ENCODE peak calls at places on chromosome 16, in nine cellular contexts. J is upper lobe of right lung, P is astrocyte of the spinal cord, B is dorsolateral prefrontal cortex, Y is A549, G is left ventricle myocardium inferior, A is AG04450, L is kidney, H is cardiac muscle cell. F is an unnamed sample.

GRCh38 chr16:67185003-67185865 is 1.5 kb upstream of the MATCAP1 start:
- DNase-seq in J (peak; percentile 96), P (peak; percentile 89), B (peak; percentile 81), Y (peak; percentile 91), G (peak; percentile 93), A (peak; percentile 79), L (peak; percentile 97), H (peak; percentile 95), F (peak; percentile 93)

GRCh38 chr16:2853531-2854073 is 4.4 kb downstream of the PRSS22 start:
- DNase-seq in J (no peak), P (no peak), B (no peak), Y (no peak), G (no peak), A (no peak), L (no peak), H (no peak), F (no peak)

GRCh38 chr16:23837553-23838308 is 1.9 kb downstream of the PRKCB start:
- DNase-seq in J (no peak), P (no peak), B (no peak), Y (no peak), G (no peak), A (no peak), L (no peak), H (no peak), F (no peak)

GRCh38 chr16:51382215-51382614 is 231.1 kb upstream of the SALL1 start:
- DNase-seq in J (no peak), P (no peak), B (no peak), Y (no peak), G (no peak), A (no peak), L (no peak), H (no peak), F (no peak)

GRCh38 chr16:10039220-10040096 is 142.8 kb downstream of the GRIN2A start:
- DNase-seq in J (no peak), P (peak; percentile 23), B (peak; percentile 57), Y (peak; percentile 38), G (no peak), A (no peak), L (peak; percentile 72), H (peak; percentile 1), F (no peak)

GRCh38 chr16:88773812-88774291 is 11.2 kb downstream of the PIEZO1 start:
- DNase-seq in J (peak; percentile 88), P (peak; percentile 62), B (no peak), Y (no peak), G (peak; percentile 75), A (no peak), L (no peak), H (peak; percentile 42), F (peak; percentile 77)

GRCh38 chr16:1979271-1980025 is 1.8 kb downstream of the NOXO1 start:
- DNase-seq in J (peak; percentile 95), P (no peak), B (no peak), Y (no peak), G (no peak), A (no peak), L (peak; percentile 86), H (peak; percentile 37), F (peak; percentile 29)

GRCh38 chr16:383326-384020 is 1.7 kb upstream of the PGAP6 start:
- DNase-seq in J (no peak), P (no peak), B (no peak), Y (no peak), G (no peak), A (no peak), L (peak; percentile 92), H (no peak), F (no peak)

GRCh38 chr16:88785106-88785924 is at the start of gene PIEZO1:
- DNase-seq in J (peak; percentile 92), P (no peak), B (peak; percentile 58), Y (peak; percentile 70), G (peak; percentile 70), A (no peak), L (peak; percentile 92), H (peak; percentile 70), F (peak; percentile 70)

GRCh38 chr16:24834459-24835335 is 11.1 kb upstream of the SLC5A11 start:
- DNase-seq in J (no peak), P (peak; percentile 41), B (no peak), Y (peak; percentile 76), G (no peak), A (no peak), L (no peak), H (peak; percentile 53), F (peak; percentile 63)

GRCh38 chr16:17755158-17755557 is 284.4 kb upstream of the XYLT1 start:
- DNase-seq in J (no peak), P (no peak), B (no peak), Y (no peak), G (no peak), A (no peak), L (no peak), H (no peak), F (no peak)

GRCh38 chr16:88853336-88853941 is 3.3 kb downstream of the GALNS start:
- DNase-seq in J (peak; percentile 72), P (no peak), B (no peak), Y (no peak), G (no peak), A (no peak), L (no peak), H (no peak), F (no peak)

GRCh38 chr16:49282690-49283375 is 1.2 kb upstream of the CBLN1 start:
- DNase-seq in J (no peak), P (no peak), B (no peak), Y (no peak), G (no peak), A (no peak), L (no peak), H (no peak), F (no peak)
- H3K4me3 ChIP-seq in J (peak overlapping the region; percentile 40), P (no peak overlapping the region), B (peak overlapping the region; percentile 82), Y (peak overlapping the region; percentile 57), G (peak overlapping the region; percentile 67), A (no peak overlapping the region), L (no peak overlapping the region), H (peak overlapping the region; percentile 59), F (no peak overlapping the region)

DNA sequence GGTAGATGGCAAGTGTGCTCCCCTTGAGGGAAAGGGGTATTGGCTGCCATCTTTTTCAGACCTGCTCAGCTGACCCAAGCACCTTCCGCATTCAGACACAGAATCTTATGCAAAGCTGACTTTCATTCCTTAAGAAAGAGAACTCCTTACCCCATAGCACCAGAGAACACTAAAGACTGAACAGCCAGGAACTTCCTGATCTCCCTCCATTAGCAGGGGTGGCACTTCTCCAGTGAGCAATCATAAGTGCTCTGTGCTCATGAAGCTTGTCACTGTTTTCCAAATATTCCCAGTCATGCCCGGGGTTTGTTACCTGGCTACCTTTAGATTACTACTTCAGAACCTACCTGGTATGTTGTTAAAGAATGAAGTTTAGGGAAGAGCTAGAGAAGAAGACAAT is 11.9 kb downstream of the HSD17B2 start:
- DNase-seq in J (no peak), P (no peak), B (no peak), Y (no peak), G (no peak), A (no peak), L (no peak), H (no peak), F (no peak)
- H3K4me3 ChIP-seq in J (no peak overlapping the region), P (no peak overlapping the region), B (no peak overlapping the region), Y (no peak overlapping the region), G (no peak overlapping the region), A (no peak overlapping the region), L (no peak overlapping the region), H (no peak overlapping the region), F (no peak overlapping the region)

DNA sequence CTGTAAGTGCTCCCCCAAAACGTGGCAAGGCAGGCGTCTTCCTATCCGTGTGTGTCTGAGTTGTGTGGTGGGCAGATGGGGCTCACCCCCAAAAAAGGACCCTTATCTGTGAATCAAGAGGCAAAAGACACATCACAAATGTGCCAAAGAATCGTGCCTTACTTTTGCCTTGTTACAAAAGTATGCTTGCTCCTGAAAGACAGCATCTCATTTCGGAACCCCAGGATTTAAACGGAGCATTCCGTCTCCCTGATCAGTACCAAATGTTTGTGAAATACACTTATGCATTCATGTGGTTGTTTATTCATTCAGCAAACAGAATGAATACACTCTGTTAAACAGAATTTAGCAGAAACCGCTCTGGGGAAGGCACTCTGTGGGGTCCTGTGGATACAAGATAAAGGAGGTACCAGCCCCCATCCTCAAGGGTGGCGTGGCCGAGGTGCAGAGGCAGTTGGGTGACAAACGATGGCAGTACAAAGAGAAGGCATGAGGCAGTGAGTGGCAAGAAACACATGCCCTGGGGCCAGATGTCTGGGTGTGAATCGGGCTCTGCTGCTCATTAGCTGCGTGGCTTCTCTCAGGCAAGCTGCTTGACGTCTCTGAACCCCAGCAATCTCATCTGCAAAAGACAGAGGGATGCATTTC is 649 bp downstream of the WFDC1 start:
- DNase-seq in J (no peak), P (no peak), B (no peak), Y (no peak), G (no peak), A (no peak), L (no peak), H (no peak), F (no peak)
- H3K4me3 ChIP-seq in J (peak overlapping the region; percentile 50), P (no peak overlapping the region), B (peak overlapping the region; percentile 71), Y (no peak overlapping the region), G (peak overlapping the region; percentile 59), A (peak overlapping the region; percentile 50), L (peak overlapping the region; percentile 45), H (no peak overlapping the region), F (no peak overlapping the region)

DNA sequence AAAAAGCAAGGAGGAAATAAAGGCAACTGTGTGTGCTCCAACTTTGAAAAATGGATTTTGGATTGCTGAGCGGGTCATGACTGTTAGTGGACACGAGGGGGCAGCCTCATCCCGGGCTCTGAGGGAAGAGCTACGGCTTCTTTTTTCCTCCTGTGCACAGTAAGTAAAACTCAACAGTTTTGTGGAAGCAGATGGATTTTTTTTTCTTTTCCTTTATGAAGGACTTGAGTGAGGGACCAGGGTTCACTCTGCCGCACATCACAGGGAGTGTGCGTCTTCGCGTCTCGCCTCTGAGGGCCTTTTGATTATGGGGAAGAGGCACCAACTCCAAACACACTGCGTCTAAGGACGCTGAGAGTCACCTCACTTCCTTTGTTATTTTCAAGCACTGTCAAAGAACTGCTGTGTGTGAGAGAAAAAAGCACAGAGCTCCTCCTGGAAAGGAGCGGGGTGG is 80.3 kb upstream of the GOT2 start:
- DNase-seq in J (peak; percentile 65), P (peak; percentile 54), B (peak; percentile 50), Y (peak; percentile 58), G (peak; percentile 23), A (peak; percentile 2), L (no peak), H (peak; percentile 54), F (peak; percentile 64)
- H3K4me3 ChIP-seq in J (peak overlapping the region; percentile 22), P (peak overlapping the region; percentile 12), B (peak overlapping the region; percentile 62), Y (peak overlapping the region; percentile 30), G (peak overlapping the region; percentile 54), A (no peak overlapping the region), L (peak overlapping the region; percentile 54), H (peak overlapping the region; percentile 33), F (no peak overlapping the region)

GRCh38 chr16:89918453-89919347 is at the start of gene MC1R:
- DNase-seq in J (no peak), P (peak; percentile 57), B (no peak), Y (peak; percentile 67), G (no peak), A (no peak), L (peak; percentile 87), H (peak; percentile 67), F (peak; percentile 66)
- H3K4me3 ChIP-seq in J (peak within 1 kb of the TSS; percentile 28), P (peak within 1 kb of the TSS; percentile 21), B (peak within 1 kb of the TSS; percentile 65), Y (peak within 1 kb of the TSS; percentile 40), G (peak within 1 kb of the TSS; percentile 57), A (peak within 1 kb of the TSS; percentile 53), L (no peak within 1 kb of the TSS), H (peak within 1 kb of the TSS; percentile 34), F (peak within 1 kb of the TSS; percentile 36)